ENCODE peak calls at places on chromosome 19, in eight cellular contexts. H, N, K, W, L, B, Y and Q are unnamed samples.

GRCh38 chr19:49793561-49793840 is 19.6 kb downstream of the FUZ start:
- DNase-seq in H (no peak), N (no peak), K (no peak), W (no peak), L (no peak), B (no peak), Y (no peak), Q (no peak)

GRCh38 chr19:10290876-10291553 is 1.3 kb downstream of the ICAM5 start:
- DNase-seq in H (peak), N (peak), K (no peak), W (peak), L (no peak), B (peak), Y (peak), Q (no peak)

GRCh38 chr19:23764781-23765180 is 6.1 kb upstream of the ZNF681 start:
- DNase-seq in H (no peak), N (no peak), K (no peak), W (no peak), L (no peak), B (no peak), Y (no peak), Q (no peak)

GRCh38 chr19:39474139-39474620 is 6.5 kb upstream of the TIMM50 start:
- DNase-seq in H (peak), N (peak), K (no peak), W (peak), L (no peak), B (peak), Y (peak), Q (peak)

GRCh38 chr19:16076958-16077611 is 790 bp downstream of the TPM4 start:
- DNase-seq in H (peak), N (peak), K (peak), W (peak), L (no peak), B (peak), Y (peak), Q (peak)

GRCh38 chr19:36214388-36215275 is at the start of the genes ZNF146 and ZNF565:
- DNase-seq in H (peak), N (peak), K (peak), W (peak), L (peak), B (peak), Y (peak), Q (peak)

GRCh38 chr19:4069331-4069959 is 2.7 kb upstream of the ZBTB7A start:
- DNase-seq in H (no peak), N (no peak), K (no peak), W (no peak), L (no peak), B (no peak), Y (no peak), Q (no peak)

GRCh38 chr19:1274081-1274851 is 1.1 kb upstream of the FAM174C start:
- DNase-seq in H (no peak), N (no peak), K (no peak), W (no peak), L (no peak), B (no peak), Y (peak), Q (peak)

GRCh38 chr19:7636317-7636690 is 606 bp upstream of the STXBP2 start:
- DNase-seq in H (no peak), N (peak), K (no peak), W (no peak), L (no peak), B (no peak), Y (no peak), Q (no peak)

GRCh38 chr19:13189600-13189999 is 39.4 kb downstream of the IER2 start:
- DNase-seq in H (no peak), N (no peak), K (no peak), W (peak), L (no peak), B (no peak), Y (no peak), Q (no peak)

GRCh38 chr19:51983361-51983760 is 3.3 kb downstream of the ZNF350 start:
- DNase-seq in H (no peak), N (no peak), K (no peak), W (no peak), L (no peak), B (no peak), Y (no peak), Q (no peak)

GRCh38 chr19:14467816-14468215 is 7.3 kb downstream of the PTGER1 start:
- DNase-seq in H (no peak), N (no peak), K (no peak), W (no peak), L (no peak), B (no peak), Y (no peak), Q (no peak)

GRCh38 chr19:56079609-56080008 is 41.5 kb downstream of the ZNF787 start:
- DNase-seq in H (no peak), N (no peak), K (no peak), W (no peak), L (no peak), B (no peak), Y (no peak), Q (no peak)

GRCh38 chr19:30898353-30899103 is 450.7 kb downstream of the TSHZ3 start:
- DNase-seq in H (no peak), N (no peak), K (no peak), W (no peak), L (no peak), B (no peak), Y (no peak), Q (no peak)

GRCh38 chr19:3964256-3965194 is 6.4 kb downstream of the DAPK3 start:
- DNase-seq in H (no peak), N (no peak), K (no peak), W (no peak), L (no peak), B (no peak), Y (peak), Q (no peak)